ENCODE peak calls at places on chromosome 10, in nine cellular contexts. M is A549; A is astrocyte of the spinal cord; D is stimulated activated CD4-positive, alpha-beta T cell treated with anti-CD3 and anti-CD28 coated beads, Interleukin-1b, Interleukin-23, amount 100 ng/mL, for 24 hours; U is T-helper 9 cell; C is NCI-H187; R is GM06990; P is HCEC 1CT; F is CD8-positive, alpha-beta memory T cell. L is an unnamed sample.

GRCh38 chr10:32878646-32879045 is 79.4 kb downstream of the ITGB1 start:
- DNase-seq in D (no peak), F (no peak), M (no peak), P (no peak), U (no peak), A (no peak), C (no peak), R (no peak), L (no peak)

GRCh38 chr10:10870523-10871241 is 147.0 kb upstream of the CELF2 start:
- DNase-seq in C (peak), A (no peak), R (peak), M (no peak), P (no peak), U (no peak), D (no peak), F (no peak), L (peak)

GRCh38 chr10:129652521-129653201 is 185.6 kb downstream of the MGMT start:
- DNase-seq in P (no peak), A (no peak), C (no peak), M (no peak), F (no peak), R (no peak), D (no peak), U (no peak), L (no peak)

GRCh38 chr10:8462565-8462964 is 408.1 kb downstream of the GATA3 start:
- DNase-seq in R (no peak), C (no peak), U (no peak), F (no peak), P (no peak), D (no peak), M (no peak), A (no peak), L (no peak)

GRCh38 chr10:31664803-31665202 is 263.8 kb downstream of the ARHGAP12 start:
- DNase-seq in C (no peak), A (no peak), R (no peak), F (no peak), M (no peak), D (no peak), P (no peak), U (no peak), L (no peak)

GRCh38 chr10:114328876-114329275 is 75.4 kb downstream of the AFAP1L2 start:
- DNase-seq in C (no peak), U (no peak), M (no peak), A (no peak), R (no peak), P (no peak), F (no peak), D (no peak), L (no peak)

GRCh38 chr10:121159670-121160069 is 308.5 kb downstream of the WDR11 start:
- DNase-seq in A (no peak), R (no peak), P (no peak), F (no peak), U (no peak), C (no peak), M (no peak), D (no peak), L (no peak)

GRCh38 chr10:1400129-1400865 is 337.0 kb downstream of the ADARB2 start:
- DNase-seq in M (no peak), U (no peak), P (no peak), R (no peak), C (no peak), A (no peak), D (no peak), F (no peak), L (no peak)

GRCh38 chr10:22666287-22667092 is 47.9 kb downstream of the PIP4K2A start:
- DNase-seq in F (peak), D (no peak), M (no peak), R (no peak), C (no peak), P (no peak), U (peak), A (peak), L (no peak)

GRCh38 chr10:114767589-114768393 is 53.8 kb upstream of the FHIP2A start:
- DNase-seq in M (no peak), F (peak), U (peak), C (no peak), A (no peak), P (no peak), R (peak), D (no peak), L (peak)

GRCh38 chr10:26448706-26449435 is 10.7 kb downstream of the APBB1IP start:
- DNase-seq in D (no peak), M (no peak), R (peak), F (peak), U (peak), C (no peak), P (no peak), A (no peak), L (no peak)

GRCh38 chr10:122849900-122850605 is 4.4 kb upstream of the CUZD1 start:
- DNase-seq in A (peak), F (no peak), P (no peak), D (no peak), U (no peak), C (no peak), R (no peak), M (peak), L (no peak)

GRCh38 chr10:89684604-89685003 is 16.8 kb upstream of the KIF20B start:
- DNase-seq in F (no peak), A (no peak), M (no peak), R (no peak), C (no peak), P (peak), U (no peak), D (no peak), L (no peak)

GRCh38 chr10:12902135-12902572 is 99.4 kb downstream of the CCDC3 start:
- DNase-seq in D (peak), P (peak), M (peak), F (no peak), U (peak), A (peak), C (peak), R (no peak), L (peak)

GRCh38 chr10:77889277-77889903 is 37.2 kb downstream of the DLG5 start:
- DNase-seq in P (no peak), U (no peak), C (no peak), R (no peak), F (no peak), D (no peak), M (no peak), A (no peak), L (peak)

GRCh38 chr10:86583983-86584382 is 62.4 kb upstream of the WAPL start:
- DNase-seq in M (peak), R (no peak), A (no peak), P (no peak), F (no peak), U (no peak), D (no peak), C (no peak), L (no peak)

GRCh38 chr10:129033790-129034272 is 433.2 kb upstream of the MGMT start:
- DNase-seq in D (no peak), R (no peak), A (no peak), M (no peak), U (no peak), P (no peak), F (no peak), C (no peak), L (no peak)

GRCh38 chr10:11587860-11588259 is 23.6 kb downstream of the USP6NL start:
- DNase-seq in A (no peak), C (no peak), R (no peak), P (no peak), D (no peak), U (no peak), F (no peak), M (no peak), L (no peak)

GRCh38 chr10:5523796-5524574 is 776 bp upstream of the CALML3 start:
- DNase-seq in F (no peak), C (no peak), U (no peak), A (no peak), D (no peak), P (no peak), R (no peak), M (no peak), L (no peak)

GRCh38 chr10:58531084-58531695 is 18.5 kb downstream of the BICC1 start:
- DNase-seq in A (peak), D (peak), F (no peak), R (peak), P (peak), M (peak), U (peak), C (peak), L (peak)

GRCh38 chr10:122060250-122060649 is 71.3 kb downstream of the TACC2 start:
- DNase-seq in F (no peak), A (peak), P (peak), U (no peak), M (no peak), C (no peak), D (no peak), R (no peak), L (no peak)

GRCh38 chr10:31855033-31855432 is 73.6 kb downstream of the ARHGAP12 start:
- DNase-seq in U (no peak), A (no peak), F (no peak), M (no peak), D (no peak), P (no peak), C (no peak), R (no peak), L (no peak)

GRCh38 chr10:80498833-80499671 is 38.6 kb upstream of the SH2D4B start:
- DNase-seq in A (peak), F (peak), M (peak), R (no peak), C (no peak), U (peak), P (peak), D (peak), L (no peak)

GRCh38 chr10:122863796-122864592 is 15.4 kb downstream of the FAM24B start:
- DNase-seq in U (no peak), R (no peak), M (no peak), P (peak), A (no peak), F (no peak), D (no peak), C (no peak), L (no peak)

GRCh38 chr10:29841724-29842649 is 207.2 kb upstream of the SVIL start:
- DNase-seq in C (no peak), P (no peak), R (no peak), M (peak), F (no peak), A (peak), U (no peak), D (no peak), L (no peak)

GRCh38 chr10:117441812-117442443 is 66.7 kb upstream of the PDZD8 start:
- DNase-seq in U (no peak), P (peak), F (no peak), D (no peak), A (peak), R (no peak), M (peak), C (no peak), L (no peak)

GRCh38 chr10:73625004-73625883 is 16.0 kb downstream of the MYOZ1 start:
- DNase-seq in R (peak), F (no peak), U (peak), M (peak), A (peak), P (peak), D (no peak), C (no peak), L (peak)

L was measured in HEK293T.